ENCODE peak calls at places on chromosome 14, in eight cellular contexts. R is progenitor cell of endocrine pancreas, A is Peyer's patch, K is transverse colon, X is AG10803, J is cardiac fibroblast, B is SK-N-SH, Q is uterus. T is an unnamed sample.

GRCh38 chr14:73746540-73747385 is 32.6 kb upstream of the PNMA1 start:
- DNase-seq in R (no peak), A (no peak), K (no peak), X (no peak), J (no peak), B (peak), Q (no peak), T (no peak)

GRCh38 chr14:37865719-37866549 is 270.5 kb downstream of the TTC6 start:
- DNase-seq in R (no peak), A (no peak), K (no peak), X (peak), J (no peak), B (no peak), Q (no peak), T (no peak)

GRCh38 chr14:104290058-104290667 is 151.8 kb downstream of the KIF26A start:
- DNase-seq in R (no peak), A (peak), K (no peak), X (no peak), J (no peak), B (peak), Q (no peak), T (no peak)

GRCh38 chr14:64654072-64654899 is 49.9 kb upstream of the PLEKHG3 start:
- DNase-seq in R (no peak), A (no peak), K (no peak), X (peak), J (peak), B (no peak), Q (no peak), T (no peak)

GRCh38 chr14:73462815-73463214 is 4.5 kb upstream of the NUMB start:
- DNase-seq in R (no peak), A (no peak), K (no peak), X (peak), J (peak), B (peak), Q (no peak), T (no peak)

GRCh38 chr14:89179891-89180404 is 237.1 kb downstream of the FOXN3 start:
- DNase-seq in R (no peak), A (no peak), K (no peak), X (no peak), J (no peak), B (no peak), Q (no peak), T (no peak)

GRCh38 chr14:91320266-91320665 is 75.8 kb upstream of the GPR68 start:
- DNase-seq in R (no peak), A (no peak), K (no peak), X (no peak), J (no peak), B (no peak), Q (no peak), T (no peak)

GRCh38 chr14:53062856-53063255 is 90.3 kb downstream of the DDHD1 start:
- DNase-seq in R (no peak), A (no peak), K (no peak), X (peak), J (peak), B (no peak), Q (no peak), T (no peak)

GRCh38 chr14:103110681-103111296 is 12.5 kb upstream of the TNFAIP2 start:
- DNase-seq in R (no peak), A (no peak), K (peak), X (no peak), J (no peak), B (no peak), Q (no peak), T (no peak)

GRCh38 chr14:61147369-61147897 is 133.7 kb downstream of the TMEM30B start:
- DNase-seq in R (no peak), A (no peak), K (no peak), X (no peak), J (peak), B (no peak), Q (no peak), T (no peak)

GRCh38 chr14:85573406-85573805 is 43.5 kb downstream of the FLRT2 start:
- DNase-seq in R (no peak), A (no peak), K (no peak), X (peak), J (peak), B (no peak), Q (no peak), T (no peak)

GRCh38 chr14:34722723-34723545 is 8.5 kb upstream of the CFL2 start:
- DNase-seq in R (no peak), A (peak), K (peak), X (peak), J (peak), B (peak), Q (peak), T (no peak)

GRCh38 chr14:54981698-54982097 is 45.2 kb downstream of the WDHD1 start:
- DNase-seq in R (no peak), A (no peak), K (no peak), X (peak), J (peak), B (peak), Q (no peak), T (no peak)

GRCh38 chr14:105865266-105865903 is 339.0 kb downstream of the TMEM121 start:
- DNase-seq in R (no peak), A (peak), K (no peak), X (no peak), J (no peak), B (no peak), Q (no peak), T (no peak)

GRCh38 chr14:23372509-23372908 is at the start of gene IL25:
- DNase-seq in R (no peak), A (no peak), K (no peak), X (no peak), J (no peak), B (no peak), Q (no peak), T (no peak)

GRCh38 chr14:22565391-22565945 is 23.6 kb downstream of the DAD1 start:
- DNase-seq in R (no peak), A (no peak), K (no peak), X (no peak), J (no peak), B (no peak), Q (no peak), T (no peak)

GRCh38 chr14:91399868-91400640 is 17.6 kb downstream of the CCDC88C start:
- DNase-seq in R (no peak), A (peak), K (peak), X (no peak), J (no peak), B (no peak), Q (no peak), T (peak)

GRCh38 chr14:91396959-91397815 is 20.4 kb downstream of the CCDC88C start:
- DNase-seq in R (no peak), A (peak), K (peak), X (no peak), J (no peak), B (no peak), Q (no peak), T (no peak)

GRCh38 chr14:75521415-75522199 is 662 bp upstream of the BATF start:
- DNase-seq in R (no peak), A (peak), K (no peak), X (no peak), J (no peak), B (no peak), Q (no peak), T (no peak)

GRCh38 chr14:75519394-75519793 is 2.9 kb upstream of the BATF start:
- DNase-seq in R (no peak), A (no peak), K (no peak), X (no peak), J (no peak), B (no peak), Q (no peak), T (no peak)

GRCh38 chr14:75522224-75522764 is at the start of gene BATF:
- DNase-seq in R (no peak), A (peak), K (peak), X (no peak), J (peak), B (no peak), Q (no peak), T (peak)

GRCh38 chr14:75519826-75520692 is 2.2 kb upstream of the BATF start:
- DNase-seq in R (no peak), A (peak), K (no peak), X (peak), J (peak), B (no peak), Q (no peak), T (no peak)

GRCh38 chr14:75520852-75521251 is 1.4 kb upstream of the BATF start:
- DNase-seq in R (no peak), A (peak), K (no peak), X (no peak), J (no peak), B (no peak), Q (no peak), T (no peak)
- TF ChIP-seq CTCF in R (no peak), A (no peak), K (no peak), X (no peak), J (no peak), B (no peak), Q (no peak), T (no peak)

GRCh38 chr14:84493779-84494178 is 1036.2 kb upstream of the FLRT2 start:
- DNase-seq in R (no peak), A (no peak), K (no peak), X (no peak), J (peak), B (no peak), Q (no peak), T (no peak)
- TF ChIP-seq CTCF in R (no peak), A (no peak), K (no peak), X (no peak), J (no peak), B (peak), Q (no peak), T (no peak)

DNA sequence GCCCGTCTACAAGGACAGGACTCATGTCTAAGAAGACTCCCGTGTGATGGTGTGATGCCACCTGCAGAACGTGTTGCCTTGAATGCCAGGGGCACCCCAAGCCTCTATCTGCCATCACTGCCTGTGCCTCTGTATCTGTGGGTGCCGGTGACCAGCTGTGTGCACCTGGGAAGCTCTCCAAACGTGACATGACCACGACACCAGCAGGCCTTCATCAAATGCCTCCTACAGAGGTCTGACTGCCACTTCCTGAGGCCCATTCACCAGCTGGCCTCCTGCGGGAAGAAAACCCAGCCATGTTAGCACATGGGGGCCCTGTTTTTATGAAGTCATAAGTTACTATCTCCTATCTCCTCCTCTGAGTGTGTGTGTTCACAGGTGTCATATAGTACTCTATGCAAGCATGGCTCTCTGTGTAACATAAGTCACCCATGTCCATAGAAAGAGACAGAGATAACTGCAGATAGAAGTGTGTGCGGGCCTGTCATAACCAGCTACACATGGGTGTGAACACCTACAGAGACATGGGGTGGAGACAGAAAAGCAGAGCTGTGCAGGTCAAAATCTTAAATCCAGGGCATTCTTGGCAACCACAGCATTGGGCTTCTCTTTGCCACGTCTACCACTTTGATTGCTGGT is 18.3 kb upstream of the SERPINA4 start:
- DNase-seq in R (no peak), A (no peak), K (no peak), X (no peak), J (no peak), B (no peak), Q (no peak), T (no peak)
- TF ChIP-seq CTCF in R (no peak), A (no peak), K (no peak), X (no peak), J (no peak), B (no peak), Q (no peak), T (no peak)

DNA sequence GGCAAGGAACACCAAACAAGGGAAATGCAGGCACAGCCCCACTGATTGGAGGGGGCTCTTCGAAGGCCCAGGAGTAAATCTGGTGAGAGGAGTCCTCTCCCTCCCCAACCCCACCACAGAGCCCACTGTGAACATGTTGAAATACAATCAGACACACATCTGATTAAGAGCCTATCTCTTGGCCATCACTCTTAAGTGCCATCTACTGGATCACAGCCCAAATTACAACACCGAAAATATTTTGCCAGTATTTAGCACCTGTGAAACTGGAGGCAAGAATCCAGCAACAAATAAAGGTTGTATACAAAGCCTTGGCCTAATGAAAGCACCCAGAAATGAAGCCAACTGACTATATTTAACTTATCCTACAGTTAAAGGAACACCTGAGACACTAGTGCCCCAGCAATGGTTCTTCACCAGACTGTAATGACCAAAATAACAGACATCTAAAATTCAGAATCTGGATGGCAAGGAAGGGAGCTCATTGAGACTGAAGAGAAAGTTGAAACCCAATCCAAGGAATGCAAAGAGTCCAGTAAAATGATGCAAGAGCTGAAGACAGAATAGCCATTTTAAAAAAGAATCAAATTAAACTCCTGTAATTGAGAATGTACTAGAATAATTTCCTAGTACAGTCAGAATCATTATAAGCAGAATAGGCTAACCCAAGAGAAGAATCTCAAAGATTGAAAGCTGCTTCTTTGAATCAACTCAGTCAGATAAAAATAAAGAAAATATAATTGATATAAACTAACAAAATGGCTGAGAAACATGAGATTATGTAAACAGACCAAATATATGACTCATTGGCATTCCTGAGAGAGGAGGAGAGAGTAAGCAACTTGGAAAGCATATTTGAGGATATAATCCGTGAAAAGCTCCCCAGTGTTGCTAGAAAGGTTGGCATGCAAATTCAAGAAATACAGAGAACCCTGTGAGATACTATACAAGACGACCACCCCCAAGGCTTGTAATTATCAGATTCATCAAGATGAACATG is 1117.0 kb downstream of the FLRT2 start:
- DNase-seq in R (no peak), A (no peak), K (no peak), X (peak), J (peak), B (no peak), Q (no peak), T (no peak)
- TF ChIP-seq CTCF in R (no peak), A (no peak), K (no peak), X (no peak), J (no peak), B (peak), Q (no peak), T (no peak)

DNA sequence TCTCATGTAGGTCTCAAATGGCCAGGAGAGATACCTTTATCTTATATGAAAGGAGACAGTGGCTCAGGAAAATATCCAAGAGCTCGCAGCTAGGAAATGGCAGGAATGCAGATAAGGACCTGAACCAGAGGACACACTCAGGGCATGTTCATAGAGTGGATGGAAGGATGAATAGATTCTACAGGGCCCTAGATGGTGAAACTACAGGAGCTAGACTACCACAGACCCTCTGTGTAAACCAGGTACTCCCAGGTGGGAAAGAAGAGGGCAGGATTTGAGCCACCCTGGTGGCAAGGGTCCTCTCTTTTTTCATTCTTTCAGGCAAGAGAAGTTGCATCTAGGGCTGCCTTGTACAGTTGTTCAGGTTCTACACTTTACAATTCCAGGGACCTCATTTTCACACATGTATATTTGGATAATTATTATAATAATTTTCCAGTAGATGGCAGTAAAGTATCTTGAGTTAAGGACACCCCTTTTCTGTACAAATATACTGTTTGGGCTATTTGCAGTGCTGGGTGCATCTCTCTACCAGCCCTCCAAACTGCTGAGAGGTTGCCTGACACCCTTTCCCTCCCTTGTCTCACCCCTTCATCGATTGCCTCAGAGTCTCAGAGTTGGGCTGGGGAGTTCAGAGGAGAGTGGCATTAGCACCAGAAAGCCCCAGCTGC is 10.5 kb upstream of the ZDHHC22 start:
- DNase-seq in R (no peak), A (peak), K (no peak), X (peak), J (peak), B (peak), Q (no peak), T (no peak)
- TF ChIP-seq CTCF in R (peak), A (peak), K (peak), X (peak), J (peak), B (peak), Q (no peak), T (no peak)

DNA sequence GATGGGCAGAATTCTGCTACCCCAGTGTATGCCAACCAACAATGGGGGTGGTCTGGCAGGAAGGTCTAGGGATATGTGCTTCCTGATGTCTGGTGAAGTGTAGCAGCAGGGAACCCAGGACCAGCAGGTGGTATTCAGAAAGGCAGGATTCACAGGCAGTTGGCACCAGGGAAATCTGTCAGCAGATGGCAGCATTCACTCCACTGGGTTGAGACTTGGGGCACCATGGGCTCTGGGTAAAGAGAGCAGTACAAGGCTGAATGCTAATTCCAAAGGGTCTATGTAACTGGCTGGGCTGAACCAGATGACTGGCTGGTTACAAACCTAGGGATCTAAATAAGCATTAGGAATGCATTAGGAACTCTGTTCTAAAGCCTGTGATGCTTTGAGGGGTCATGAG is 466.9 kb upstream of the STXBP6 start:
- DNase-seq in R (no peak), A (no peak), K (no peak), X (no peak), J (no peak), B (peak), Q (no peak), T (no peak)
- TF ChIP-seq CTCF in R (no peak), A (no peak), K (no peak), X (no peak), J (no peak), B (no peak), Q (no peak), T (no peak)